ENCODE peak calls at places on chromosomes 13 and 19, in six cellular contexts. H is mammary epithelial cell; N is psoas muscle; O is right lobe of liver; L is neural progenitor cell; I is naive thymus-derived CD4-positive, alpha-beta T cell. W is an unnamed sample. For H3K4me1, the result is how much of the 10 kb centered on the place peaks cover.

GRCh38 chr19:15299568-15300409 is 32.5 kb downstream of the BRD4 start:
- DNase-seq in H (no peak), L (no peak), N (no peak), I (no peak), O (no peak), W (no peak)

GRCh38 chr13:110702591-110703526 is 3.1 kb downstream of the CARS2 start:
- DNase-seq in O (no peak), L (no peak), I (no peak), H (no peak), N (peak), W (no peak)

GRCh38 chr13:113145496-113145895 is 13.0 kb upstream of the PROZ start:
- DNase-seq in L (no peak), I (no peak), H (no peak), N (no peak), O (no peak), W (no peak)

GRCh38 chr13:37109080-37109678 is 3.7 kb upstream of the CSNK1A1L start:
- DNase-seq in H (peak), L (peak), N (no peak), O (no peak), I (no peak), W (no peak)

GRCh38 chr13:100495455-100495854 is 93.1 kb downstream of the GGACT start:
- DNase-seq in N (no peak), I (no peak), O (no peak), L (no peak), H (no peak), W (no peak)

GRCh38 chr13:100459747-100460146 is 128.8 kb downstream of the GGACT start:
- DNase-seq in N (no peak), H (no peak), L (no peak), I (no peak), O (no peak), W (no peak)

GRCh38 chr13:108427355-108427754 is 157.8 kb downstream of the TNFSF13B start:
- DNase-seq in L (no peak), N (no peak), I (no peak), O (no peak), H (no peak), W (no peak)

GRCh38 chr19:58399903-58400637 is 4.6 kb downstream of the RNF225 start:
- DNase-seq in L (no peak), O (no peak), N (no peak), H (no peak), I (no peak), W (no peak)

GRCh38 chr13:91406619-91407018 is 8.2 kb downstream of the GPC5 start:
- DNase-seq in N (no peak), I (no peak), O (peak), L (peak), H (peak), W (peak)

GRCh38 chr13:52677823-52678222 is 25.2 kb downstream of the SUGT1 start:
- DNase-seq in L (no peak), H (no peak), N (no peak), I (no peak), O (no peak), W (no peak)

DNA sequence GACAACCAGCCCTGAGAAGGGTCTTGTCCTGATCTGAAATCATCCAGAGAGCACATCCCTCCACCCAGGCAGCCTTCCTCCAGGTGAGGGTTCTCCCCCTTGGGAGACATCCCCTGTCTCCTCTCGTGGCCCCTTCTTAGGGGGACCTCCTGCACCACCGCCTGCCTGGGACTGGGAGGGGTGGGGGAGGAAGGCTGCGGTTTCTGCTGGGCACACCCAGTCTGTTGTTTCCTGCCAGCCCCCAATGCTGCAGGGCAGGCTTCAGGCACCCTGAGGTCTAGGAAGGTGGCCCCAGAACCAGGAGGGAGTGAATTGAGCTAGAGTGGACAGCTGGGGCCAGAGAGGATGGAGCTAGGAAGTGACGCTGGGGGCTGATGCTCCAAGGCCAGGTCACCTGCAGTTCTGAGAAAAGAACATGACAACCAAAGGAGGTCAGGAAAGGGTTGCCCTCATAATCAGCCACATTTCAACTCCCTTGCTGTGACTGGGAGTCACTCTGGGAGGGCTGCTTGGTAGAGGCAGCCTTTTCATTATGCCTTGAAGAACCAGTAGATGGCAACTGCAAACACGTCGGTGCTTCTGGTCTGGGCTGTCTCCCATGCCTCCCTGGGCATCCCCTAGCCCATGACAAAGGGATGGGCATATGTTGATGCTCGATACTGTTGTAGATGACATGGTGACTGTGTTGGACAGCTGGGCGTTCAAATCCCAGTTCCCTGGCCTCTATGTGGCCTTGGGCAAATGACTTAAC is 1.4 kb downstream of the ARHGEF18 start:
- DNase-seq in L (no peak), O (no peak), N (no peak), H (no peak), I (peak), W (no peak)
- H3K4me3 ChIP-seq in L (no peak), O (peak), N (no peak), H (no peak), I (peak), W (no peak)

GRCh38 chr19:39156891-39157230 is 31.3 kb downstream of the PAK4 start:
- DNase-seq in H (no peak), L (no peak), N (no peak), O (no peak), I (no peak), W (no peak)

GRCh38 chr19:39157275-39157996 is 31.9 kb downstream of the PAK4 start:
- DNase-seq in O (no peak), L (no peak), N (no peak), I (no peak), H (no peak), W (no peak)

GRCh38 chr19:39156230-39156890 is 30.8 kb downstream of the PAK4 start:
- DNase-seq in I (no peak), O (peak), N (no peak), H (peak), L (no peak), W (peak)

GRCh38 chr19:39158646-39159260 is 33.2 kb downstream of the PAK4 start:
- DNase-seq in I (no peak), H (no peak), N (no peak), L (no peak), O (no peak), W (no peak)

GRCh38 chr19:39157997-39158389 is 32.4 kb downstream of the PAK4 start:
- DNase-seq in N (no peak), H (no peak), O (no peak), L (no peak), I (no peak), W (no peak)
- H3K4me1 ChIP-seq in N (under half), H (half or more), O (under half), L (under half), I (under half), W (half or more)

GRCh38 chr19:49340865-49341718 is 5.9 kb downstream of the CD37 start:
- DNase-seq in O (no peak), I (no peak), H (no peak), L (no peak), N (no peak), W (no peak)

GRCh38 chr19:49339364-49340068 is 4.3 kb downstream of the CD37 start:
- DNase-seq in N (peak), H (peak), I (no peak), L (peak), O (peak), W (peak)

GRCh38 chr19:49342291-49342721 is 7.1 kb downstream of the CD37 start:
- DNase-seq in L (no peak), I (no peak), O (peak), H (no peak), N (no peak), W (no peak)

GRCh38 chr19:49338691-49339363 is 3.6 kb downstream of the CD37 start:
- DNase-seq in H (peak), L (peak), N (peak), I (no peak), O (peak), W (peak)

DNA sequence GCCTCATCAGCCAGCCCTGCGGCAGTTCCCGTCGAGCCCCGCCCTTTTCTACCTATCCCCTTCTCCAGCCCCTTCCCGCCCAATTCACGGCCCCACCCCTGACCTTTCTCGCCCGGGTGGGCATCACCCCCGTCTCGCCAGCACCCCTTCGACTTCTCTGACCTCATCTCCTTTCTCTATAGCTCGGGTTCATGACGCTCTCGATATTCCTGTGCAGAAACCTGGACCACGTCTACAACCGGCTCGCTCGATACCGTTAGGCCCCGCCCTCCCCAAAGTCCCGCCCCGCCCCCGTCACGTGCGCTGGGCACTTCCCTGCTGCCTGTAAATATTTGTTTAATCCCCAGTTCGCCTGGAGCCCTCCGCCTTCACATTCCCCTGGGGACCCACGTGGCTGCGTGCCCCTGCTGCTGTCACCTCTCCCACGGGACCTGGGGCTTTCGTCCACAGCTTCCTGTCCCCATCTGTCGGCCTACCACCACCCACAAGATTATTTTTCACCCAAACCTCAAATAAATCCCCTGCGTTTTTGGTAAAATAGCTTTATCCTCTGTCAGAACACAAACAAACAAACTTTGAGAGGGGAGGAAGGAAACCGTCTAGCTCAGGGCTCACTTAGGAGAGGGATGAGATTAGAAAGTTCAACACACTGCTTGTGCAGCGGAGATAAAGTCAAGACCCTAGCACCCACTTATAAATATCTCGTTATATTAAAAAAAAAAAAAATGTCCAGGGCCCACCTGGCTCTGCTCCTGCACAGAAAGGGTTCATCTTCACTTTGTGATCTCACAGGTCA is 5.1 kb downstream of the CD37 start:
- DNase-seq in O (peak), I (no peak), H (no peak), L (peak), N (peak), W (peak)
- H3K27ac ChIP-seq in O (peak), I (peak), H (no peak), L (no peak), N (peak), W (peak)

DNA sequence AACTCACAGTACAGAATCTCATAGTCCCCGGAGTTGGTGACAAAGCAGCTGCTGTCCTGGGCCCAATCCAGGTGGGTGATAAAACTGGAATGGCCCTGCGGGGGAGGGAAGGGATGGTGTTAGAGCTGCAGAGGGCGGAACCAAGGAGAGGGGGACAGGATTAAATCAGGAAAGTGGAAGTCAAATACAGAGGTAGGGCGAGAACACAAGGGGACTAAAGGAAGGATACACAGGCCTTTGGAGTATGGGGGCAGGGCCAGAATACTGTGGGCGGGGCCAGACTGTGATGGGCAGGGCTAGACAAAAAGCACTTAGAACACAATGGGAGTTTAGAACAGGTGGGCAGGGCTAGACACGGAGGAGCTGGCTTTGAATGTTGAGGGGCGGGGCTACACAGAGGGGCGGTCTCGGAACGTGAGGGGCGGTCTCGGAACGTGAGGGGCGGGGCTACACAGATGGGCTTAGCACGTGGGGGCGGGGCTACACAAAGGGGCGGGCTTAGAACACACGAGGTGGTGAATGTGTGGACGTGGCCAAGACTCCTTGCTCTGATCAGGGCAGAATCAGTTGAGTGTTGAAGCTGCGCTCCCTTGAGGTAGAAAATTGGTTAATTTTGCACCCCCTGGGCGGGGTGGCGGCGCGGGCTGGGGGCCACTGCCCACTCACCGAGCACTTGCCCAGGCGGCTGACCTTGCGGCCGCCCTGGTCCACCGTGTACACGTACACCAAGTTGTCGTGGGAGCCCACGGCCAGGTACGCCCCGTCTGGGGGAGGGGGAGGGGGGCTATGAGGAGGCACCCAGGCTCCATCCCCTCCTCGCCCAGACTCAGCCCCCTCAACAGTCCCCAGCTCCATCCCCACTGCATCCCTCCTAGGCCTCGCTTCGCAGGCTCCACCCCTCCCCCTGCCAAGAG is 14.0 kb upstream of the GPR4 start:
- DNase-seq in O (peak), H (peak), L (peak), I (peak), N (peak), W (peak)
- H3K4me3 ChIP-seq in O (no peak), H (no peak), L (peak), I (no peak), N (peak), W (no peak)

GRCh38 chr19:41744850-41745249 is 10.5 kb upstream of the CEACAM6 start:
- DNase-seq in H (no peak), L (no peak), O (no peak), N (no peak), I (no peak), W (no peak)
- H3K4me1 ChIP-seq in H (under half), L (under half), O (under half), N (under half), I (under half), W (under half)

GRCh38 chr13:21661097-21661496 is 9.8 kb upstream of the FGF9 start:
- DNase-seq in O (no peak), H (no peak), L (no peak), N (no peak), I (no peak), W (no peak)
- H3K27ac ChIP-seq in O (no peak), H (no peak), L (no peak), N (no peak), I (no peak), W (no peak)

GRCh38 chr19:3367572-3368440 is 1.4 kb downstream of the NFIC start:
- DNase-seq in L (no peak), H (peak), N (peak), O (peak), I (no peak), W (no peak)

GRCh38 chr19:3369337-3370213 is 3.2 kb downstream of the NFIC start:
- DNase-seq in N (peak), H (peak), O (no peak), I (no peak), L (peak), W (peak)

GRCh38 chr19:3366761-3367571 is 583 bp downstream of the NFIC start:
- DNase-seq in I (no peak), H (peak), N (peak), O (peak), L (peak), W (peak)

GRCh38 chr19:3368848-3369336 is 2.5 kb downstream of the NFIC start:
- DNase-seq in N (no peak), H (peak), I (no peak), L (no peak), O (no peak), W (no peak)

GRCh38 chr19:3368441-3368795 is 2.0 kb downstream of the NFIC start:
- DNase-seq in N (no peak), I (no peak), H (no peak), L (no peak), O (no peak), W (peak)
- H3K4me3 ChIP-seq in N (peak), I (no peak), H (peak), L (no peak), O (peak), W (peak)